ENCODE peak calls at places on chromosomes 4 and X, in five cellular contexts. M is NAMALWA; Y is stimulated activated naive CD8-positive, alpha-beta T cell treated with anti-CD3 and anti-CD28 coated beads, Interleukin-15, Interleukin-2, amounts not matched to agents 100 U/mL and 50 U/mL, for 24 hours; J is midbrain; T is activated gamma-delta T cell treated with Interleukin-2 at 50 U/mL for 16 hours. E is an unnamed sample.

GRCh38 chr4:55397521-55398321 is 2.0 kb downstream of the TMEM165 start:
- DNase-seq in M (peak; percentile 28), Y (no peak), J (peak; percentile 29), T (no peak), E (peak; percentile 62)

GRCh38 chr4:159146454-159146853 is 43.6 kb downstream of the RAPGEF2 start:
- DNase-seq in M (no peak), Y (no peak), J (no peak), T (no peak), E (no peak)

GRCh38 chr4:82905205-82905604 is 4.7 kb downstream of the THAP9 start:
- DNase-seq in M (peak; percentile 26), Y (peak; percentile 40), J (no peak), T (no peak), E (no peak)

GRCh38 chr4:65592089-65592488 is 78.2 kb downstream of the EPHA5 start:
- DNase-seq in M (no peak), Y (no peak), J (no peak), T (no peak), E (no peak)

GRCh38 chrX:44227981-44228380 is 115.5 kb downstream of the EFHC2 start:
- DNase-seq in M (no peak), Y (no peak), J (no peak), T (no peak), E (no peak)

GRCh38 chr4:152316969-152317368 is 218.9 kb downstream of the FBXW7 start:
- DNase-seq in M (no peak), Y (no peak), J (no peak), T (no peak), E (peak; percentile 16)

GRCh38 chr4:187065396-187065795 is 341.7 kb upstream of the FAT1 start:
- DNase-seq in M (no peak), Y (no peak), J (no peak), T (no peak), E (no peak)

GRCh38 chr4:53479731-53480525 is 102.5 kb downstream of the FIP1L1 start:
- DNase-seq in M (no peak), Y (no peak), J (no peak), T (no peak), E (no peak)

GRCh38 chr4:159977907-159978617 is 875.2 kb downstream of the RAPGEF2 start:
- DNase-seq in M (no peak), Y (no peak), J (no peak), T (no peak), E (no peak)

GRCh38 chr4:138188406-138189084 is 53.6 kb downstream of the SLC7A11 start:
- DNase-seq in M (no peak), Y (no peak), J (no peak), T (no peak), E (no peak)

GRCh38 chrX:136910565-136911040 is 30.1 kb upstream of the RBMX start:
- DNase-seq in M (no peak), Y (no peak), J (no peak), T (no peak), E (no peak)

GRCh38 chr4:8771666-8772065 is 100.0 kb downstream of the HMX1 start:
- DNase-seq in M (no peak), Y (no peak), J (no peak), T (no peak), E (no peak)

GRCh38 chr4:61753739-61754138 is 553.6 kb downstream of the ADGRL3 start:
- DNase-seq in M (no peak), Y (no peak), J (no peak), T (no peak), E (no peak)

GRCh38 chrX:110087485-110088356 is 84.8 kb downstream of the TMEM164 start:
- DNase-seq in M (no peak), Y (peak; percentile 8), J (no peak), T (no peak), E (no peak)

GRCh38 chrX:112761239-112762207 is 79.1 kb downstream of the AMOT start:
- DNase-seq in M (peak; percentile 1), Y (no peak), J (no peak), T (no peak), E (peak; percentile 26)

GRCh38 chr4:164779811-164780216 is 25.9 kb downstream of the SMIM31 start:
- DNase-seq in M (peak; percentile 56), Y (peak; percentile 16), J (peak; percentile 56), T (peak; percentile 3), E (peak; percentile 30)

GRCh38 chr4:41285202-41285876 is 28.6 kb downstream of the UCHL1 start:
- DNase-seq in M (no peak), Y (no peak), J (no peak), T (no peak), E (no peak)

GRCh38 chrX:132209527-132209926 is 9.7 kb downstream of the RAP2C start:
- DNase-seq in M (no peak), Y (no peak), J (no peak), T (no peak), E (no peak)

GRCh38 chr4:1380368-1381151 is 25.7 kb downstream of the NKX1-1 start:
- DNase-seq in M (no peak), Y (no peak), J (no peak), T (no peak), E (no peak)

GRCh38 chrX:129647588-129648410 is 7.0 kb downstream of the APLN start:
- DNase-seq in M (no peak), Y (no peak), J (no peak), T (no peak), E (no peak)

GRCh38 chrX:16658284-16658683 is 8.3 kb downstream of the S100G start:
- DNase-seq in M (no peak), Y (no peak), J (no peak), T (no peak), E (no peak)

GRCh38 chr4:174713181-174713580 is 115.9 kb downstream of the GLRA3 start:
- DNase-seq in M (no peak), Y (no peak), J (no peak), T (no peak), E (no peak)

GRCh38 chr4:138344064-138344463 is 101.9 kb upstream of the SLC7A11 start:
- DNase-seq in M (no peak), Y (no peak), J (no peak), T (no peak), E (no peak)

GRCh38 chrX:46575991-46576392 is 2.4 kb downstream of the CHST7 start:
- DNase-seq in M (peak; percentile 47), Y (no peak), J (peak; percentile 12), T (no peak), E (no peak)

GRCh38 chr4:186283311-186283710 is 17.3 kb downstream of the F11 start:
- DNase-seq in M (no peak), Y (no peak), J (no peak), T (no peak), E (no peak)

GRCh38 chr4:54941994-54942552 is 183.3 kb downstream of the KDR start:
- DNase-seq in M (no peak), Y (peak; percentile 20), J (no peak), T (peak; percentile 40), E (peak; percentile 27)

GRCh38 chr4:88522702-88523324 is 763 bp downstream of the PYURF start:
- DNase-seq in M (peak; percentile 33), Y (peak; percentile 55), J (peak; percentile 28), T (no peak), E (peak; percentile 12)

GRCh38 chrX:144946696-144947095 is 300.6 kb upstream of the SPANXN1 start:
- DNase-seq in M (no peak), Y (no peak), J (no peak), T (no peak), E (no peak)

GRCh38 chrX:142084611-142085010 is 120.5 kb downstream of the MAGEC2 start:
- DNase-seq in M (no peak), Y (no peak), J (no peak), T (no peak), E (no peak)

GRCh38 chr4:38037627-38038026 is 77.4 kb downstream of the PTTG2 start:
- DNase-seq in M (no peak), Y (no peak), J (no peak), T (no peak), E (no peak)